ENCODE peak calls at places on chromosome 11, in ten cellular contexts. One of them, this sample, is unnamed.

GRCh38 chr11:44446996-44447771 is 118.3 kb upstream of the CD82 start:
- DNase-seq in lower leg skin: no peak
- DNase-seq in kidney: no peak
- DNase-seq in left ventricle myocardium inferior: no peak
- DNase-seq in lower lobe of right lung: no peak
- DNase-seq in RWPE1: no peak
- DNase-seq in Peyer's patch: no peak
- DNase-seq in A673: no peak
- DNase-seq in cardiac fibroblast: no peak
- DNase-seq in AG09309: no peak
- DNase-seq in this sample: no peak

GRCh38 chr11:9203715-9204311 is 61.3 kb downstream of the DENND5A start:
- DNase-seq in lower leg skin: no peak
- DNase-seq in kidney: no peak
- DNase-seq in left ventricle myocardium inferior: no peak
- DNase-seq in lower lobe of right lung: no peak
- DNase-seq in RWPE1: no peak
- DNase-seq in Peyer's patch: no peak
- DNase-seq in A673: peak
- DNase-seq in cardiac fibroblast: no peak
- DNase-seq in AG09309: no peak
- DNase-seq in this sample: no peak

GRCh38 chr11:62141111-62142042 is 17.6 kb downstream of the INCENP start:
- DNase-seq in lower leg skin: no peak
- DNase-seq in kidney: no peak
- DNase-seq in left ventricle myocardium inferior: no peak
- DNase-seq in lower lobe of right lung: no peak
- DNase-seq in RWPE1: no peak
- DNase-seq in Peyer's patch: peak
- DNase-seq in A673: no peak
- DNase-seq in cardiac fibroblast: no peak
- DNase-seq in AG09309: no peak
- DNase-seq in this sample: no peak

GRCh38 chr11:1907955-1908354 is 11.5 kb upstream of the TNNT3 start:
- DNase-seq in lower leg skin: no peak
- DNase-seq in kidney: no peak
- DNase-seq in left ventricle myocardium inferior: no peak
- DNase-seq in lower lobe of right lung: no peak
- DNase-seq in RWPE1: no peak
- DNase-seq in Peyer's patch: no peak
- DNase-seq in A673: no peak
- DNase-seq in cardiac fibroblast: peak
- DNase-seq in AG09309: no peak
- DNase-seq in this sample: no peak

GRCh38 chr11:12215192-12215591 is 104.8 kb downstream of the MICAL2 start:
- DNase-seq in lower leg skin: no peak
- DNase-seq in kidney: no peak
- DNase-seq in left ventricle myocardium inferior: no peak
- DNase-seq in lower lobe of right lung: peak
- DNase-seq in RWPE1: no peak
- DNase-seq in Peyer's patch: no peak
- DNase-seq in A673: no peak
- DNase-seq in cardiac fibroblast: no peak
- DNase-seq in AG09309: no peak
- DNase-seq in this sample: no peak

GRCh38 chr11:114131366-114131963 is 72.0 kb downstream of the ZBTB16 start:
- DNase-seq in lower leg skin: no peak
- DNase-seq in kidney: no peak
- DNase-seq in left ventricle myocardium inferior: no peak
- DNase-seq in lower lobe of right lung: no peak
- DNase-seq in RWPE1: no peak
- DNase-seq in Peyer's patch: no peak
- DNase-seq in A673: no peak
- DNase-seq in cardiac fibroblast: no peak
- DNase-seq in AG09309: no peak
- DNase-seq in this sample: no peak

GRCh38 chr11:117747892-117748291 is 49.1 kb downstream of the DSCAML1 start:
- DNase-seq in lower leg skin: no peak
- DNase-seq in kidney: no peak
- DNase-seq in left ventricle myocardium inferior: no peak
- DNase-seq in lower lobe of right lung: no peak
- DNase-seq in RWPE1: no peak
- DNase-seq in Peyer's patch: no peak
- DNase-seq in A673: no peak
- DNase-seq in cardiac fibroblast: no peak
- DNase-seq in AG09309: no peak
- DNase-seq in this sample: no peak

GRCh38 chr11:120172054-120172881 is 34.4 kb upstream of the TRIM29 start:
- DNase-seq in lower leg skin: peak
- DNase-seq in kidney: peak
- DNase-seq in left ventricle myocardium inferior: peak
- DNase-seq in lower lobe of right lung: peak
- DNase-seq in RWPE1: peak
- DNase-seq in Peyer's patch: peak
- DNase-seq in A673: peak
- DNase-seq in cardiac fibroblast: peak
- DNase-seq in AG09309: no peak
- DNase-seq in this sample: no peak

GRCh38 chr11:110182886-110183285 is 89.7 kb downstream of the ZC3H12C start:
- DNase-seq in lower leg skin: no peak
- DNase-seq in kidney: no peak
- DNase-seq in left ventricle myocardium inferior: no peak
- DNase-seq in lower lobe of right lung: no peak
- DNase-seq in RWPE1: no peak
- DNase-seq in Peyer's patch: no peak
- DNase-seq in A673: no peak
- DNase-seq in cardiac fibroblast: no peak
- DNase-seq in AG09309: no peak
- DNase-seq in this sample: no peak

GRCh38 chr11:69746780-69747742 is 28.1 kb downstream of the FGF4 start:
- DNase-seq in lower leg skin: no peak
- DNase-seq in kidney: no peak
- DNase-seq in left ventricle myocardium inferior: no peak
- DNase-seq in lower lobe of right lung: no peak
- DNase-seq in RWPE1: no peak
- DNase-seq in Peyer's patch: no peak
- DNase-seq in A673: no peak
- DNase-seq in cardiac fibroblast: peak
- DNase-seq in AG09309: no peak
- DNase-seq in this sample: no peak

GRCh38 chr11:88489030-88489429 is 151.5 kb upstream of the CTSC start:
- DNase-seq in lower leg skin: no peak
- DNase-seq in kidney: no peak
- DNase-seq in left ventricle myocardium inferior: no peak
- DNase-seq in lower lobe of right lung: no peak
- DNase-seq in RWPE1: peak
- DNase-seq in Peyer's patch: no peak
- DNase-seq in A673: no peak
- DNase-seq in cardiac fibroblast: no peak
- DNase-seq in AG09309: no peak
- DNase-seq in this sample: no peak

DNA sequence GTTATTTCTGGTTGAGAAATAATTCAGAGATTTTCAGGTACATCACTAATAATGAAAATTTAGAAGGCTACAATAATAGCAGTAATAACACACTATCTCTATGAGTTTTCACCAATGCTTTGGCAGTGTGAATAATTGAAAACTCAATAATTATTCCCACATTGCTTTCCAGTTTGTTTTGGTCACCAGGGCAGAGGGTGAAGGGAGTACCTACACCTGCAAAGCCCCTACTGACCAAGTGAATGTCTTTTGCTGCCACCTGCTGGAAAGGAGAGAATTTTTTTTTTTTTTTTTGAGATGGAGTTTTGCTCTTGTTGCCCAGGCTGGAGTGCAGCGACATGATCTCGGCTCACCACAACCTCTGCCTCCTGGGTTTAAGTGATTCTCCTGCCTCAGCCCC is 3.2 kb downstream of the NELL1 start:
- DNase-seq in lower leg skin: no peak
- DNase-seq in kidney: no peak
- DNase-seq in left ventricle myocardium inferior: no peak
- DNase-seq in lower lobe of right lung: no peak
- DNase-seq in RWPE1: no peak
- DNase-seq in Peyer's patch: no peak
- DNase-seq in A673: peak
- DNase-seq in cardiac fibroblast: peak
- DNase-seq in AG09309: no peak
- DNase-seq in this sample: no peak
- TF ChIP-seq CTCF in lower leg skin: no peak
- TF ChIP-seq CTCF in kidney: no peak
- TF ChIP-seq CTCF in left ventricle myocardium inferior: peak
- TF ChIP-seq CTCF in lower lobe of right lung: no peak
- TF ChIP-seq CTCF in RWPE1: peak
- TF ChIP-seq CTCF in Peyer's patch: no peak
- TF ChIP-seq CTCF in A673: peak
- TF ChIP-seq CTCF in cardiac fibroblast: peak
- TF ChIP-seq CTCF in AG09309: peak
- TF ChIP-seq CTCF in this sample: no peak

DNA sequence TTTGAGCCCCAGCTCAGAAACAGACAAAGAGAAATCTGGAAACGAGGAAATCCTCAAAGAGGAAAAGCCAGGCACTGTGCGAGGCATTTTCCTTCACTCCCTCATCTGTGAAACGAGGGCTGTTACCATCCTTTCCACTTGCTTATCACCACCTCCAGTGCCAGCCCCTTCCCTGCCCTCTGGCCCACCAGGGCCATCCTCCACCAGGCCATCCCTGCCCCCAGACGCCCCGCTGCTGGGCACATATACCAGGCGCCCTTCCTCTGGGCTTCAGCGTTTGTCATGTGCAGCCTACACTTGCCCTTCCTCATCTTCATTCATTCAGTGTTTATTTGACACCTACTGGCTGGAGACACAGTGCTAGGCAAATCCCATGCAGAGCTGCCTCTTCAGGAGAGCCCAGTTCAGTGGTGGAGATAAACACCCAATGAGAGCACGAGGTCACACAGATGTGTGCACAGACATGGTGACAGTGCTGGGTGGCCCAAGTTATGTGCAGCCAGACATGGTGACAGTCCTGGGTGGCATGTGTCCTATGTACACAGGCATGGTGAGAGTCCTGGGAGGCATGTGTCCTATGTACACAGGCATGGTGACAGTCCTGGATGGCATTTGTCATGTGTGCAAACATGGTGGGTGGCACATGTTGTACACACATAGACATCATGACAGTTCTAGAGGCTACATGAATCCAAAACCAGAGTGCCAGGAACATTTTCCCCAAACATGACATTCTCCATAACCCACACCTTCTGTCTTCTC is 9.7 kb downstream of the SPTBN2 start:
- DNase-seq in lower leg skin: no peak
- DNase-seq in kidney: no peak
- DNase-seq in left ventricle myocardium inferior: no peak
- DNase-seq in lower lobe of right lung: no peak
- DNase-seq in RWPE1: no peak
- DNase-seq in Peyer's patch: no peak
- DNase-seq in A673: no peak
- DNase-seq in cardiac fibroblast: no peak
- DNase-seq in AG09309: no peak
- DNase-seq in this sample: no peak
- TF ChIP-seq CTCF in lower leg skin: no peak
- TF ChIP-seq CTCF in kidney: no peak
- TF ChIP-seq CTCF in left ventricle myocardium inferior: no peak
- TF ChIP-seq CTCF in lower lobe of right lung: no peak
- TF ChIP-seq CTCF in RWPE1: no peak
- TF ChIP-seq CTCF in Peyer's patch: no peak
- TF ChIP-seq CTCF in A673: no peak
- TF ChIP-seq CTCF in cardiac fibroblast: no peak
- TF ChIP-seq CTCF in AG09309: no peak
- TF ChIP-seq CTCF in this sample: no peak

DNA sequence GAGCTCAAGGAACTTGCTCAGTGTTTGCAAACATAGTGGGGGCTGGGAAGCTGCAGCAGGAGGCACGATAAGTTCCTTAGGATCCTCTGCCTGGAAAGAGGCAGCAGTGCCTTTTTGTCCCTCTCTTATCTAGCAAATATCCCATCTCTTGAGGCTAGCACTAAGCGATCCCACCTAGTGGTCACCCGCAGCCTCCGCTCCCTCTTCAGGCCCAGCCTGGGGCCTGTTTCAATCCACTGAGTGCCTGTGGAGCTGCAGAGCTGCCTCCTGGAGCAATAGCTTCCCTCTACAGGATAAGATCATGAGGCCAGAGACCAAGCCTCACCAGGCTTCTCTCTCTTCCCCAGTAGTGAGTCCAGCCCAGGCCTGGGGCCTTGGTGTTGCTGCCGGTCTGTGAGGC is 65.8 kb downstream of the SLC22A12 start:
- DNase-seq in lower leg skin: no peak
- DNase-seq in kidney: no peak
- DNase-seq in left ventricle myocardium inferior: no peak
- DNase-seq in lower lobe of right lung: no peak
- DNase-seq in RWPE1: no peak
- DNase-seq in Peyer's patch: no peak
- DNase-seq in A673: no peak
- DNase-seq in cardiac fibroblast: no peak
- DNase-seq in AG09309: no peak
- DNase-seq in this sample: no peak
- TF ChIP-seq CTCF in lower leg skin: no peak
- TF ChIP-seq CTCF in kidney: no peak
- TF ChIP-seq CTCF in left ventricle myocardium inferior: no peak
- TF ChIP-seq CTCF in lower lobe of right lung: no peak
- TF ChIP-seq CTCF in RWPE1: no peak
- TF ChIP-seq CTCF in Peyer's patch: no peak
- TF ChIP-seq CTCF in A673: peak
- TF ChIP-seq CTCF in cardiac fibroblast: no peak
- TF ChIP-seq CTCF in AG09309: no peak
- TF ChIP-seq CTCF in this sample: no peak

GRCh38 chr11:86068951-86069407 is at the start of gene PICALM:
- DNase-seq in lower leg skin: peak
- DNase-seq in kidney: peak
- DNase-seq in left ventricle myocardium inferior: peak
- DNase-seq in lower lobe of right lung: peak
- DNase-seq in RWPE1: peak
- DNase-seq in Peyer's patch: peak
- DNase-seq in A673: peak
- DNase-seq in cardiac fibroblast: peak
- DNase-seq in AG09309: peak
- DNase-seq in this sample: peak

GRCh38 chr11:86068138-86068861 is 584 bp downstream of the PICALM start:
- DNase-seq in lower leg skin: peak
- DNase-seq in kidney: no peak
- DNase-seq in left ventricle myocardium inferior: peak
- DNase-seq in lower lobe of right lung: peak
- DNase-seq in RWPE1: no peak
- DNase-seq in Peyer's patch: peak
- DNase-seq in A673: peak
- DNase-seq in cardiac fibroblast: peak
- DNase-seq in AG09309: no peak
- DNase-seq in this sample: peak

GRCh38 chr11:86067230-86068137 is 1.4 kb downstream of the PICALM start:
- DNase-seq in lower leg skin: no peak
- DNase-seq in kidney: no peak
- DNase-seq in left ventricle myocardium inferior: no peak
- DNase-seq in lower lobe of right lung: no peak
- DNase-seq in RWPE1: no peak
- DNase-seq in Peyer's patch: no peak
- DNase-seq in A673: no peak
- DNase-seq in cardiac fibroblast: no peak
- DNase-seq in AG09309: no peak
- DNase-seq in this sample: no peak

GRCh38 chr11:86070435-86071056 is 1.7 kb upstream of the PICALM start:
- DNase-seq in lower leg skin: no peak
- DNase-seq in kidney: no peak
- DNase-seq in left ventricle myocardium inferior: no peak
- DNase-seq in lower lobe of right lung: no peak
- DNase-seq in RWPE1: no peak
- DNase-seq in Peyer's patch: no peak
- DNase-seq in A673: no peak
- DNase-seq in cardiac fibroblast: peak
- DNase-seq in AG09309: no peak
- DNase-seq in this sample: no peak

GRCh38 chr11:86069408-86070086 is 663 bp upstream of the PICALM start:
- DNase-seq in lower leg skin: peak
- DNase-seq in kidney: no peak
- DNase-seq in left ventricle myocardium inferior: no peak
- DNase-seq in lower lobe of right lung: no peak
- DNase-seq in RWPE1: peak
- DNase-seq in Peyer's patch: no peak
- DNase-seq in A673: peak
- DNase-seq in cardiac fibroblast: peak
- DNase-seq in AG09309: peak
- DNase-seq in this sample: peak
- TF ChIP-seq CTCF in lower leg skin: no peak
- TF ChIP-seq CTCF in kidney: no peak
- TF ChIP-seq CTCF in left ventricle myocardium inferior: no peak
- TF ChIP-seq CTCF in lower lobe of right lung: no peak
- TF ChIP-seq CTCF in RWPE1: no peak
- TF ChIP-seq CTCF in Peyer's patch: no peak
- TF ChIP-seq CTCF in A673: no peak
- TF ChIP-seq CTCF in cardiac fibroblast: no peak
- TF ChIP-seq CTCF in AG09309: no peak
- TF ChIP-seq CTCF in this sample: no peak